ENCODE peak calls at places on chromosomes 12 and 14, in seven cellular contexts. Y, U, P, L, A, F and C are unnamed samples.

GRCh38 chr14:104757681-104758392 is 4.9 kb downstream of the SIVA1 start:
- DNase-seq in A (no peak), L (no peak), P (no peak), U (no peak), Y (no peak), F (no peak), C (no peak)

GRCh38 chr12:127083028-127083949 is 1183.7 kb upstream of the TMEM132C start:
- DNase-seq in A (no peak), L (peak), F (peak), Y (no peak), P (peak), U (no peak), C (peak)

GRCh38 chr12:111411187-111411764 is 5.6 kb downstream of the SH2B3 start:
- DNase-seq in A (no peak), L (no peak), Y (no peak), F (no peak), P (peak), U (peak), C (no peak)

GRCh38 chr14:102140027-102140749 is 491 bp downstream of the WDR20 start:
- DNase-seq in P (peak), A (no peak), F (no peak), Y (peak), U (peak), L (peak), C (no peak)

GRCh38 chr12:112116232-112117060 is 7.9 kb upstream of the NAA25 start:
- DNase-seq in L (peak), P (peak), Y (no peak), A (no peak), U (peak), F (no peak), C (no peak)

GRCh38 chr12:69896653-69897381 is 71.8 kb downstream of the MYRFL start:
- DNase-seq in L (no peak), Y (no peak), A (no peak), F (no peak), U (peak), P (no peak), C (no peak)

GRCh38 chr12:49130151-49131050 is 794 bp downstream of the TUBA1B start:
- DNase-seq in F (peak), A (peak), L (peak), Y (peak), P (peak), U (peak), C (peak)

GRCh38 chr12:116890330-116890729 is 9.1 kb upstream of the HRK start:
- DNase-seq in U (no peak), A (no peak), P (no peak), Y (no peak), L (no peak), F (no peak), C (no peak)

GRCh38 chr14:101997429-101998336 is 33.3 kb downstream of the DYNC1H1 start:
- DNase-seq in F (no peak), L (no peak), Y (no peak), A (no peak), P (no peak), U (no peak), C (no peak)

GRCh38 chr12:128069359-128069997 is 197.5 kb upstream of the TMEM132C start:
- DNase-seq in F (peak), A (no peak), L (peak), U (peak), Y (no peak), P (peak), C (peak)

GRCh38 chr14:89845346-89845745 is 109.2 kb downstream of the EFCAB11 start:
- DNase-seq in U (no peak), P (no peak), Y (no peak), L (peak), A (no peak), F (no peak), C (peak)

GRCh38 chr14:100332797-100333196 is 9.7 kb downstream of the SLC25A47 start:
- DNase-seq in U (no peak), F (no peak), P (no peak), L (no peak), Y (no peak), A (no peak), C (no peak)

GRCh38 chr14:90780519-90780918 is 35.7 kb downstream of the TTC7B start:
- DNase-seq in P (no peak), A (no peak), U (peak), F (no peak), Y (no peak), L (no peak), C (no peak)

GRCh38 chr12:48927261-48927660 is 2.0 kb upstream of the FKBP11 start:
- DNase-seq in L (no peak), Y (no peak), U (no peak), F (no peak), A (no peak), P (no peak), C (peak)

GRCh38 chr14:99119554-99119953 is 152.4 kb downstream of the BCL11B start:
- DNase-seq in Y (no peak), P (no peak), A (no peak), U (peak), F (no peak), L (no peak), C (no peak)

GRCh38 chr14:75794615-75795038 is 133.6 kb downstream of the TTLL5 start:
- DNase-seq in P (no peak), L (peak), F (peak), A (no peak), Y (no peak), U (no peak), C (peak)